ENCODE peak calls at places on chromosome 7, in ten cellular contexts. R is foreskin fibroblast, L is astrocyte of the spinal cord, N is RWPE2, T is aorta, I is skeletal muscle cell, A is Peyer's patch, K is GM12864, G is PC-9, P is sigmoid colon. D is an unnamed sample.

GRCh38 chr7:137146012-137146455 is 197.5 kb downstream of the PTN start:
- DNase-seq in R (peak; percentile 79), N (no peak), P (no peak), I (peak; percentile 58), T (no peak), A (no peak), K (no peak), L (peak; percentile 95), G (no peak), D (no peak)

GRCh38 chr7:46191776-46192175 is 270.7 kb upstream of the IGFBP3 start:
- DNase-seq in L (peak; percentile 76), R (peak; percentile 14), K (no peak), T (no peak), N (no peak), P (no peak), G (peak; percentile 93), I (no peak), A (no peak), D (no peak)

GRCh38 chr7:68162712-68163111 is 1166.1 kb downstream of the TYW1 start:
- DNase-seq in A (no peak), G (no peak), P (no peak), I (no peak), L (no peak), T (no peak), K (no peak), N (no peak), R (no peak), D (no peak)

GRCh38 chr7:141027043-141027442 is 12.3 kb upstream of the MRPS33 start:
- DNase-seq in A (no peak), I (no peak), G (no peak), P (no peak), N (no peak), K (no peak), T (no peak), L (no peak), R (no peak), D (no peak)

GRCh38 chr7:82805527-82805960 is 357.1 kb downstream of the PCLO start:
- DNase-seq in K (no peak), A (no peak), R (peak; percentile 88), G (peak; percentile 79), T (no peak), L (peak; percentile 91), P (no peak), I (peak; percentile 76), N (no peak), D (no peak)

GRCh38 chr7:93719546-93719945 is 145.0 kb upstream of the CALCR start:
- DNase-seq in P (no peak), A (no peak), T (no peak), R (peak; percentile 25), G (no peak), K (no peak), I (peak; percentile 66), N (no peak), L (peak; percentile 91), D (no peak)

GRCh38 chr7:55887786-55888185 is 530 bp downstream of the ZNF713 start:
- DNase-seq in R (peak; percentile 11), K (no peak), G (no peak), N (no peak), A (no peak), T (no peak), I (no peak), L (peak; percentile 5), P (no peak), D (no peak)

GRCh38 chr7:158650821-158651225 is 53.8 kb downstream of the NCAPG2 start:
- DNase-seq in A (no peak), L (peak; percentile 59), R (peak; percentile 78), T (no peak), I (peak; percentile 88), K (no peak), G (no peak), P (no peak), N (no peak), D (no peak)

DNA sequence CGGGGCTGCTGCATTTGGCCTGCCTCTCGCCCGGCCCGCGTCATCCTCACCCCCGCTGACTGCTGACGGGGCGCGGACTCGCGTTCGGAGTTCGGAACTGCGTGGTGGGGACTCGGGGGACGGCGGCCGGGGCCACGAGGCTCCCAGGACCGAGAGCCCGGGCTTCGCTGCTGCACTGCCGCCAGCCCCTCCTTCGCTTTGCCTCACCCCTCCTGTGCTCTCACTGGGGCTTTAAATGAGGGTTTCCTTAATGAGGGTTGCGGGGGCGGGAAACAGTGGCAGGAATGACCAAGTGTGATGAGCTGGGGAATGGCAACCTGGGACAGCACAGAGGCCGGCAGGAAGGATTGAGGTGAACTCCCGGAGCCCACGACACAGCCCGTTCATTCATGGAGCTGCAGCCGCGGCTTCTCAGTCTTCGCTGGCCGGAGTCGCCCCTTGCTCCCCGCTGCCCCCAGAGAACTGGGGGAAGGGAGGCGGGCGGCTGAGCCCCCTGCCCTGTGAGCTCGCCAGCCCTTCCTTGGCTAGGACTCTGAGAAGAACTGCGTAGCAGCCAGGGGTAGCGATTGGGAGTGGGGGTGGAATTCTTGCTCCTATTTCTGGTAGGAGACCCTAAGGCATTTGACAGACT is 1.5 kb upstream of the LRRC4 start:
- DNase-seq in N (no peak), G (no peak), T (no peak), A (no peak), I (no peak), L (no peak), R (peak; percentile 47), K (no peak), P (peak; percentile 71), D (no peak)
- H3K4me3 ChIP-seq in N (no peak overlapping the region), G (no peak overlapping the region), T (no peak overlapping the region), A (peak overlapping the region; percentile 62), I (peak overlapping the region; percentile 34), L (peak overlapping the region; percentile 1), R (peak overlapping the region; percentile 25), K (no peak overlapping the region), P (peak overlapping the region; percentile 53), D (no peak overlapping the region)

GRCh38 chr7:70726294-70726693 is 405.6 kb upstream of the GALNT17 start:
- DNase-seq in A (no peak), R (no peak), K (no peak), T (no peak), I (no peak), N (no peak), G (no peak), P (no peak), L (no peak), D (no peak)

GRCh38 chr7:70730451-70731110 is 401.4 kb upstream of the GALNT17 start:
- DNase-seq in N (no peak), L (no peak), G (no peak), K (no peak), P (no peak), T (no peak), A (no peak), R (no peak), I (no peak), D (no peak)

GRCh38 chr7:70726951-70727378 is 405.0 kb upstream of the GALNT17 start:
- DNase-seq in G (no peak), P (no peak), L (no peak), I (no peak), N (no peak), K (peak; percentile 59), A (no peak), R (no peak), T (no peak), D (no peak)

GRCh38 chr7:70727861-70728260 is 404.1 kb upstream of the GALNT17 start:
- DNase-seq in G (no peak), I (no peak), K (no peak), N (no peak), L (no peak), P (no peak), R (no peak), T (no peak), A (no peak), D (no peak)

GRCh38 chr7:70728873-70729552 is 402.9 kb upstream of the GALNT17 start:
- DNase-seq in R (peak; percentile 12), N (no peak), L (peak; percentile 36), I (no peak), A (peak; percentile 52), G (no peak), P (no peak), K (no peak), T (no peak), D (no peak)
- H3K4me3 ChIP-seq in R (no peak overlapping the region), N (no peak overlapping the region), L (no peak overlapping the region), I (no peak overlapping the region), A (peak overlapping the region; percentile 18), G (no peak overlapping the region), P (no peak overlapping the region), K (peak overlapping the region; percentile 27), T (no peak overlapping the region), D (no peak overlapping the region)

GRCh38 chr7:44079221-44080021 is 2.9 kb downstream of the POLM start:
- DNase-seq in K (no peak), G (no peak), L (no peak), T (peak; percentile 26), I (no peak), A (no peak), R (no peak), P (no peak), N (no peak), D (no peak)

GRCh38 chr7:44081266-44081748 is 1.0 kb downstream of the POLM start:
- DNase-seq in P (no peak), T (no peak), A (no peak), I (no peak), N (no peak), L (no peak), R (no peak), K (no peak), G (no peak), D (no peak)

GRCh38 chr7:44080118-44080517 is 2.2 kb downstream of the POLM start:
- DNase-seq in G (no peak), N (peak; percentile 54), R (no peak), K (no peak), P (no peak), A (no peak), L (no peak), T (peak; percentile 50), I (no peak), D (no peak)

GRCh38 chr7:44082541-44083207 is 344 bp upstream of the POLM start:
- DNase-seq in G (peak; percentile 99), P (peak; percentile 100), L (peak; percentile 99), K (peak; percentile 95), T (peak; percentile 100), R (peak; percentile 100), N (peak; percentile 99), A (peak; percentile 100), I (peak; percentile 97), D (peak; percentile 98)

DNA sequence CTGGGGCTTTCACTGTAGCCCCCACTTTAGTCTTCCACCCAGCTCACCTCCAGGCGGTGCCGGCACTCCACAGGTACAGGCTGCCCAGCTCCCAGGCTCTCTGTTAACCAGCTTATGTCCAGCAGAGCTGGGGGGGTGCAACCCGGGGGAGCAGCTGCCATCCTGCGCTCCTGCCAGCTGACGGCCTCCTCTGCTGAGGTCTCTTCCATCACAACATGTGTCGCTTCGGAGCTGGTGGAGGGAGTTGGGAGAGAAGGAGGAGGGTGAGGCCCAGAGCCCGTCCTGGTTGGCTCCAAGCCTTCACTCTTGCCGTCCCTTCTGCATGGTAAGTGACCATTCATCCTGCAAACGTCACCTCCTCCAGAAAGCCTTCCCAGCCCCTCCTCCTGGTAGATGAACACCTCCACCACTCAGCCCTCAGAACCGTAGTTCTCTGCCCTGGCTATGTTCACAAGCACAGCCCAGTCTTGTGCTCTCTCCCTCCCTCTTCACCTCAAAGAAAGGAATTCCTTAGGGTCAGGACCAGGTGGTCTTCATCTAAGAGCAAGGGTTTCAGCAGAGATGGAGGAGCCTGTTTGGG is 1.6 kb downstream of the POLM start:
- DNase-seq in I (no peak), L (no peak), T (no peak), P (no peak), K (no peak), N (peak; percentile 42), A (no peak), R (no peak), G (no peak), D (no peak)
- H3K4me3 ChIP-seq in I (no peak overlapping the region), L (no peak overlapping the region), T (no peak overlapping the region), P (no peak overlapping the region), K (peak overlapping the region; percentile 71), N (peak overlapping the region; percentile 71), A (peak overlapping the region; percentile 71), R (peak overlapping the region; percentile 97), G (peak overlapping the region; percentile 98), D (peak overlapping the region; percentile 77)

GRCh38 chr7:116530107-116530820 is 5.4 kb downstream of the CAV1 start:
- DNase-seq in G (no peak), R (no peak), L (no peak), K (no peak), I (no peak), N (no peak), A (no peak), P (no peak), T (no peak), D (no peak)
- H3K4me3 ChIP-seq in G (no peak overlapping the region), R (peak overlapping the region; percentile 94), L (peak overlapping the region; percentile 11), K (no peak overlapping the region), I (peak overlapping the region; percentile 95), N (no peak overlapping the region), A (no peak overlapping the region), P (peak overlapping the region; percentile 89), T (no peak overlapping the region), D (no peak overlapping the region)